ENCODE peak calls at places on chromosomes 5 and 9, in eight cellular contexts. Y is neuronal stem cell; W is stimulated activated CD4-positive, alpha-beta T cell treated with anti-CD3 and anti-CD28 coated beads, Interleukin-4, amount 100 ng/mL, for 1 hour; C is endothelial cell; R is neural crest cell; J is CD8-positive, alpha-beta T cell; T is IMR-90; K is left ventricle myocardium superior. A is an unnamed sample.
A peak's percentile ranks its signal among the peaks of the same experiment; 100 is the strongest.

GRCh38 chr9:92245005-92245797 is 48.3 kb downstream of the IARS1 start:
- DNase-seq in Y (no peak), W (no peak), C (no peak), R (no peak), J (no peak), T (peak; percentile 95), K (no peak), A (no peak)

GRCh38 chr9:23581936-23582335 is 244.1 kb downstream of the ELAVL2 start:
- DNase-seq in Y (no peak), W (no peak), C (no peak), R (no peak), J (no peak), T (no peak), K (no peak), A (no peak)

GRCh38 chr9:89278997-89279739 is 31.8 kb upstream of the CKS2 start:
- DNase-seq in Y (peak; percentile 56), W (no peak), C (peak; percentile 41), R (peak; percentile 31), J (peak; percentile 17), T (peak; percentile 71), K (no peak), A (peak; percentile 15)

GRCh38 chr9:121640076-121640475 is 11.4 kb upstream of the DAB2IP start:
- DNase-seq in Y (no peak), W (peak; percentile 28), C (peak; percentile 89), R (peak; percentile 68), J (peak; percentile 16), T (peak; percentile 17), K (peak; percentile 79), A (peak; percentile 38)

GRCh38 chr5:72188176-72188575 is 80.9 kb downstream of the MAP1B start:
- DNase-seq in Y (no peak), W (no peak), C (no peak), R (no peak), J (no peak), T (no peak), K (no peak), A (no peak)

GRCh38 chr5:81234299-81234698 is 1.2 kb downstream of the CKMT2 start:
- DNase-seq in Y (no peak), W (no peak), C (no peak), R (no peak), J (no peak), T (no peak), K (peak; percentile 36), A (no peak)

GRCh38 chr9:135023389-135023788 is 64.1 kb upstream of the OLFM1 start:
- DNase-seq in Y (no peak), W (no peak), C (no peak), R (no peak), J (no peak), T (no peak), K (no peak), A (no peak)

GRCh38 chr9:110546411-110546871 is 33.1 kb downstream of the SVEP1 start:
- DNase-seq in Y (no peak), W (no peak), C (no peak), R (no peak), J (no peak), T (peak; percentile 7), K (peak; percentile 35), A (no peak)

GRCh38 chr5:68587181-68587580 is 371.6 kb downstream of the PIK3R1 start:
- DNase-seq in Y (no peak), W (no peak), C (no peak), R (no peak), J (no peak), T (peak; percentile 23), K (no peak), A (no peak)

GRCh38 chr5:22998775-22999174 is 145.6 kb upstream of the CDH12 start:
- DNase-seq in Y (no peak), W (no peak), C (no peak), R (no peak), J (no peak), T (no peak), K (no peak), A (no peak)

GRCh38 chr9:132041825-132042224 is 37.8 kb downstream of the MED27 start:
- DNase-seq in Y (no peak), W (no peak), C (no peak), R (no peak), J (no peak), T (no peak), K (no peak), A (no peak)

GRCh38 chr9:89036862-89037261 is 45.6 kb downstream of the S1PR3 start:
- DNase-seq in Y (no peak), W (no peak), C (no peak), R (no peak), J (no peak), T (no peak), K (no peak), A (no peak)

GRCh38 chr9:87080512-87081225 is 133.4 kb upstream of the GAS1 start:
- DNase-seq in Y (no peak), W (no peak), C (no peak), R (no peak), J (no peak), T (no peak), K (no peak), A (no peak)

GRCh38 chr5:140311011-140311467 is 8.1 kb upstream of the PFDN1 start:
- DNase-seq in Y (no peak), W (no peak), C (no peak), R (no peak), J (no peak), T (peak; percentile 96), K (no peak), A (no peak)

GRCh38 chr5:177431317-177432142 is 5.1 kb downstream of the GRK6 start:
- DNase-seq in Y (no peak), W (peak; percentile 59), C (no peak), R (no peak), J (peak; percentile 66), T (no peak), K (peak; percentile 64), A (peak; percentile 92)

GRCh38 chr5:14914603-14915277 is 43.2 kb upstream of the ANKH start:
- DNase-seq in Y (no peak), W (no peak), C (no peak), R (no peak), J (no peak), T (peak; percentile 79), K (no peak), A (no peak)

GRCh38 chr5:10352404-10353240 is 873 bp upstream of the MARCHF6 start:
- DNase-seq in Y (no peak), W (peak; percentile 31), C (peak; percentile 21), R (no peak), J (peak; percentile 14), T (peak; percentile 52), K (no peak), A (peak; percentile 37)

GRCh38 chr9:21687351-21687750 is 115.1 kb upstream of the MTAP start:
- DNase-seq in Y (no peak), W (no peak), C (no peak), R (no peak), J (no peak), T (no peak), K (no peak), A (no peak)

GRCh38 chr5:132363431-132364112 is 5.9 kb upstream of the SLC22A5 start:
- DNase-seq in Y (no peak), W (no peak), C (no peak), R (no peak), J (no peak), T (peak; percentile 93), K (no peak), A (no peak)

GRCh38 chr5:136133416-136134383 is 1.1 kb downstream of the SMAD5 start:
- DNase-seq in Y (peak; percentile 32), W (no peak), C (peak; percentile 18), R (peak; percentile 32), J (peak; percentile 16), T (peak; percentile 59), K (peak; percentile 38), A (no peak)

A was measured in DND-41.